ENCODE peak calls at places on chromosomes 12 and 14, in six cellular contexts. Q is CD8-positive, alpha-beta T cell; B is breast epithelium; C is dorsolateral prefrontal cortex; G is gastrocnemius medialis; H is mammary epithelial cell. K is an unnamed sample.
A peak's percentile ranks its signal among the peaks of the same experiment; 100 is the strongest.

GRCh38 chr12:120229071-120229582 is 28.2 kb upstream of the RPLP0 start:
- DNase-seq in Q (no peak), B (no peak), C (no peak), G (peak; percentile 49), H (peak; percentile 31), K (no peak)

GRCh38 chr12:11513288-11513687 is 117.9 kb upstream of the PRB2 start:
- DNase-seq in Q (no peak), B (no peak), C (no peak), G (no peak), H (no peak), K (peak; percentile 12)

GRCh38 chr12:76680940-76681339 is 83.0 kb upstream of the ZDHHC17 start:
- DNase-seq in Q (no peak), B (no peak), C (no peak), G (no peak), H (no peak), K (no peak)

GRCh38 chr12:88188180-88188579 is 46.1 kb downstream of the TMTC3 start:
- DNase-seq in Q (no peak), B (no peak), C (no peak), G (no peak), H (peak; percentile 31), K (no peak)

GRCh38 chr12:100733817-100734593 is 60.6 kb upstream of the ANO4 start:
- DNase-seq in Q (no peak), B (no peak), C (no peak), G (no peak), H (peak; percentile 24), K (no peak)

GRCh38 chr14:61700104-61700886 is 5.0 kb downstream of the HIF1A start:
- DNase-seq in Q (no peak), B (no peak), C (no peak), G (no peak), H (no peak), K (no peak)

GRCh38 chr14:55416866-55417265 is 5.2 kb upstream of the ATG14 start:
- DNase-seq in Q (no peak), B (no peak), C (no peak), G (no peak), H (no peak), K (peak; percentile 3)

GRCh38 chr12:32896438-32897275 is at the start of gene PKP2:
- DNase-seq in Q (no peak), B (peak; percentile 82), C (no peak), G (peak; percentile 19), H (peak; percentile 98), K (peak; percentile 55)

GRCh38 chr12:89346741-89347324 is 5.5 kb downstream of the DUSP6 start:
- DNase-seq in Q (no peak), B (no peak), C (no peak), G (no peak), H (peak; percentile 71), K (peak; percentile 59)

GRCh38 chr14:41137741-41138140 is 468.9 kb upstream of the LRFN5 start:
- DNase-seq in Q (no peak), B (no peak), C (no peak), G (no peak), H (peak; percentile 52), K (no peak)

GRCh38 chr14:36313206-36313605 is 7.2 kb downstream of the MBIP start:
- DNase-seq in Q (no peak), B (no peak), C (no peak), G (no peak), H (no peak), K (no peak)

GRCh38 chr12:108112815-108113556 is 16.1 kb upstream of the WSCD2 start:
- DNase-seq in Q (no peak), B (peak; percentile 48), C (no peak), G (no peak), H (no peak), K (no peak)

GRCh38 chr12:26606911-26607310 is 226.1 kb downstream of the ITPR2 start:
- DNase-seq in Q (no peak), B (no peak), C (no peak), G (no peak), H (no peak), K (no peak)

GRCh38 chr12:43154498-43155045 is 397.4 kb downstream of the ADAMTS20 start:
- DNase-seq in Q (no peak), B (no peak), C (no peak), G (no peak), H (no peak), K (no peak)

GRCh38 chr12:29012673-29013072 is 136.4 kb upstream of the FAR2 start:
- DNase-seq in Q (no peak), B (no peak), C (no peak), G (no peak), H (no peak), K (no peak)

GRCh38 chr12:131923260-131923659 is 5.8 kb upstream of the PUS1 start:
- DNase-seq in Q (no peak), B (no peak), C (no peak), G (no peak), H (no peak), K (no peak)

GRCh38 chr14:98210045-98210678 is 1061.8 kb downstream of the BCL11B start:
- DNase-seq in Q (peak; percentile 73), B (no peak), C (no peak), G (no peak), H (no peak), K (no peak)

GRCh38 chr14:69037790-69038448 is 58.8 kb upstream of the ACTN1 start:
- DNase-seq in Q (no peak), B (no peak), C (no peak), G (no peak), H (peak; percentile 30), K (peak; percentile 35)

GRCh38 chr12:111322336-111323250 is 46.3 kb downstream of the PHETA1 start:
- DNase-seq in Q (no peak), B (no peak), C (peak; percentile 57), G (no peak), H (no peak), K (peak; percentile 69)

GRCh38 chr14:102840801-102841528 is 63.7 kb downstream of the TRAF3 start:
- DNase-seq in Q (no peak), B (no peak), C (no peak), G (no peak), H (no peak), K (no peak)

GRCh38 chr12:25074113-25074512 is 120.8 kb downstream of the DNAI7 start:
- DNase-seq in Q (no peak), B (no peak), C (no peak), G (no peak), H (peak; percentile 24), K (no peak)

GRCh38 chr12:127781336-127781735 is 485.6 kb upstream of the TMEM132C start:
- DNase-seq in Q (no peak), B (no peak), C (no peak), G (no peak), H (no peak), K (no peak)

GRCh38 chr14:82067221-82067620 is 533.6 kb upstream of the SEL1L start:
- DNase-seq in Q (no peak), B (no peak), C (no peak), G (no peak), H (no peak), K (no peak)

GRCh38 chr14:93011650-93012317 is 88.8 kb downstream of the CHGA start:
- DNase-seq in Q (no peak), B (no peak), C (peak; percentile 86), G (peak; percentile 33), H (no peak), K (no peak)

GRCh38 chr14:100709956-100710284 is 16.8 kb upstream of the DLK1 start:
- DNase-seq in Q (no peak), B (no peak), C (no peak), G (no peak), H (no peak), K (no peak)
- H3K27me3 ChIP-seq in Q (no peaks in the 10 kb centered on the region), B (peaks cover 20% of the 10 kb centered on the region), C (no peaks in the 10 kb centered on the region), G (peaks cover 15% of the 10 kb centered on the region), H (no peaks in the 10 kb centered on the region), K (no peaks in the 10 kb centered on the region)

DNA sequence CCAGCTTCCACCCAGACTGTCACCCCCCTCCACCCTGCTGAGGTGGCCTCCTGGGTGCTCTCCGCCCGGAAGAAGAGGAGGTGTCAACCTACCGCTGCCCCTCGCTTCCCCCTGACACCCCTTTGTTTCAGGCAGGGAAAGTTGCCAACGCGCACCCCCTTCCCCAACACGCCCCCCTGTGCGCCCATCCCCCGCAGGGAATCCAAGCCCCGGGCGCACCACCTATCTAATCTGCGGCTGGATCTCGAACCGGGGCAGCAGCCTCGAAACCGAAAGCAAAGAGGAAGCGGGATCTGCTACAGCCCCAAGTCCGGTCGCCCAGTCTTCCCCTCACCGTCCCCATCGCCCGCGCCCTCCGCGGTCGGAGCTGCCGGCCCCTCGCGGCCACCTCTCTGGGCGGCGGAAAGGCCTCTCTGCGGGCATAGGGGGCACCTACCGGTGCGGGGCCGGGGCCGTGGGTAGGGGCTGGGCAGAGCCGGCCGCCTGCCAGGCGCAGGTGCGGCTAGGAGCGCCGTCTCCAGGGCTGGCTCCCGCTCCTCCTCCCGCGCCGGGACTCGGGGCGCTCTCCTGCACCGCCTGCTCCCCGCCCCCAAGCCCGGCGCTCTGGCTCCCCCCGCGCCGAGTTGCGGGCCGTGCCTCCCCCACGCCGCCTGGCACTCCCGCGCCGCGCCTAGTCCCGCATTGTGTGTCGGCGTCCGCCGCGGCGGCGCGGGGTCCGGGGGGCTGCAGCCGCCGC is 18.3 kb upstream of the PLEKHH1 start:
- DNase-seq in Q (peak; percentile 11), B (no peak), C (no peak), G (no peak), H (no peak), K (peak; percentile 33)
- H3K27me3 ChIP-seq in Q (no peaks in the 10 kb centered on the region), B (no peaks in the 10 kb centered on the region), C (no peaks in the 10 kb centered on the region), G (no peaks in the 10 kb centered on the region), H (no peaks in the 10 kb centered on the region), K (no peaks in the 10 kb centered on the region)

DNA sequence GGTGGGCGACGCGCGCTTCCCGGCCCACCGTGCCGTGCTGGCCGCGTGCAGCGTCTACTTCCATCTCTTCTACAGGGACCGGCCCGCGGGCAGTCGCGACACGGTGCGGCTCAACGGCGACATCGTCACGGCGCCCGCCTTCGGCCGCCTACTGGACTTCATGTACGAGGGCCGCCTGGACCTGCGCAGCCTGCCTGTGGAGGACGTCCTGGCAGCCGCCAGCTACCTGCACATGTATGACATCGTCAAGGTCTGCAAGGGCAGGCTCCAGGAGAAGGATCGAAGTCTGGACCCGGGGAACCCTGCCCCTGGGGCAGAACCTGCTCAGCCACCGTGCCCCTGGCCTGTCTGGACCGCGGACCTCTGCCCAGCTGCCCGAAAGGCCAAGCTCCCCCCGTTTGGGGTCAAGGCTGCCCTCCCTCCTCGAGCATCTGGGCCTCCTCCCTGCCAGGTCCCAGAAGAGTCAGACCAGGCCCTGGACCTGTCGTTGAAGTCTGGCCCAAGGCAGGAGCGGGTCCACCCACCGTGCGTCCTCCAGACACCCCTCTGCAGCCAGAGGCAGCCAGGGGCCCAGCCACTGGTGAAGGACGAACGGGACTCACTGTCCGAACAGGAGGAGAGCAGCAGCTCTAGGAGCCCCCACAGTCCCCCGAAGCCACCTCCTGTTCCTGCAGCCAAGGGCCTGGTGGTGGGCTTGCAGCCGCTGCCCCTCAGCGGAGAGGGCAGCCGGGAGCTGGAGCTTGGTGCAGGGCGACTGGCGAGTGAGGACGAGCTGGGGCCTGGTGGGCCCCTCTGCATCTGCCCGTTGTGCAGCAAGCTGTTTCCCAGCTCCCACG is 601 bp downstream of the ZBTB42 start:
- DNase-seq in Q (no peak), B (no peak), C (no peak), G (no peak), H (no peak), K (no peak)
- H3K27me3 ChIP-seq in Q (no peaks in the 10 kb centered on the region), B (no peaks in the 10 kb centered on the region), C (no peaks in the 10 kb centered on the region), G (no peaks in the 10 kb centered on the region), H (no peaks in the 10 kb centered on the region), K (no peaks in the 10 kb centered on the region)

DNA sequence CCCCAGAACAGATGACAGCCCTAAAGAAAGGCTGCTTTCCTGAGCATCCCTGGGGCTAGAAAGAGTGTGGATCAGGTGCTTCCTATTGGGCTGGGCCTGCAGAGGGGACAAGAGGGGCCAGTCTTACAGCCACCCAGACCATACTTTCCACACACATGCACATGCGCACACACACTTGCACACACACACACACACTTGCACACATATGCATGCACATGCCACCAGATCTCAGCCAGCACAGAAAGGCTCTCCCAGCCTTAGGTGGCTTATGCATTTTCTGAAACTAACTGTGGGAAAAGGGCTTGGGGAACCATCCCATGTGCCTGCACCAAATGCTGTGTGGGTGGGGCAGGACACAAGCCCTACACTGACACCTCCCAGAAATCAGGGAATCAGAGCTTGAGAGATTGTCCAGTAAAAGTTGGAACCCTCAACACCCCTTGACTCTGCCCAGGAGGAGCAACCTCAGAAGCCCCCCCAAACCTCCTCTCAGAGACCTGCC is 2.5 kb upstream of the DIO3 start:
- DNase-seq in Q (no peak), B (no peak), C (no peak), G (no peak), H (no peak), K (no peak)
- H3K27me3 ChIP-seq in Q (no peaks in the 10 kb centered on the region), B (peaks cover 61% of the 10 kb centered on the region), C (peaks cover 4% of the 10 kb centered on the region), G (peaks cover 68% of the 10 kb centered on the region), H (peaks cover 32% of the 10 kb centered on the region), K (peaks cover 22% of the 10 kb centered on the region)

K was measured in MG63.